ENCODE peak calls at places on chromosomes 4 and X, in four cellular contexts. B, M, I and L are unnamed samples.

GRCh38 chrX:134634691-134635090 is 23.6 kb downstream of the PLAC1 start:
- DNase-seq in I (no peak), B (no peak), M (no peak), L (no peak)

GRCh38 chr4:151459380-151459779 is 50.4 kb downstream of the FHIP1A start:
- DNase-seq in M (no peak), B (no peak), I (no peak), L (no peak)

GRCh38 chr4:14967982-14968381 is 34.3 kb upstream of the CPEB2 start:
- DNase-seq in I (no peak), M (no peak), B (no peak), L (no peak)

GRCh38 chrX:39633293-39633692 is 464.5 kb downstream of the BCOR start:
- DNase-seq in I (no peak), B (no peak), M (no peak), L (no peak)

GRCh38 chr4:163988391-163988790 is 493.9 kb downstream of the TMA16 start:
- DNase-seq in B (no peak), I (no peak), M (no peak), L (no peak)

GRCh38 chr4:69749771-69750170 is 10.6 kb downstream of the SULT1B1 start:
- DNase-seq in I (no peak), B (no peak), M (no peak), L (no peak)

GRCh38 chrX:68648960-68649359 is 1.5 kb downstream of the STARD8 start:
- DNase-seq in B (no peak), I (no peak), M (no peak), L (no peak)

GRCh38 chr4:815464-816146 is 10.3 kb downstream of the CPLX1 start:
- DNase-seq in B (no peak), I (no peak), M (no peak), L (no peak)

GRCh38 chrX:51459125-51459524 is 37.3 kb downstream of the NUDT11 start:
- DNase-seq in M (no peak), B (no peak), I (no peak), L (peak; percentile 3)

GRCh38 chrX:137428251-137428661 is 137.7 kb upstream of the ZIC3 start:
- DNase-seq in B (no peak), M (no peak), I (no peak), L (no peak)

GRCh38 chr4:153218961-153219360 is 14.7 kb downstream of the TRIM2 start:
- DNase-seq in M (no peak), I (no peak), B (no peak), L (no peak)

GRCh38 chr4:2330119-2331042 is 68.5 kb upstream of the MXD4 start:
- DNase-seq in I (no peak), B (no peak), M (peak; percentile 36), L (peak; percentile 1)

GRCh38 chr4:89196745-89197144 is 85.4 kb downstream of the TIGD2 start:
- DNase-seq in I (no peak), M (no peak), B (no peak), L (peak; percentile 63)

GRCh38 chr4:25131925-25132324 is 28.3 kb downstream of the SEPSECS start:
- DNase-seq in M (no peak), I (no peak), B (no peak), L (no peak)

GRCh38 chr4:120049732-120050494 is 16.7 kb downstream of the MAD2L1 start:
- DNase-seq in I (peak; percentile 57), M (peak; percentile 70), B (peak; percentile 73), L (peak; percentile 71)

GRCh38 chr4:80781436-80781835 is 249.1 kb upstream of the BMP3 start:
- DNase-seq in I (no peak), M (no peak), B (no peak), L (no peak)

GRCh38 chr4:182074842-182075241 is 168.4 kb upstream of the TENM3 start:
- DNase-seq in M (no peak), I (no peak), B (no peak), L (no peak)

GRCh38 chr4:143773998-143774898 is 73.8 kb upstream of the FREM3 start:
- DNase-seq in I (no peak), M (no peak), B (peak; percentile 36), L (peak; percentile 10)

GRCh38 chr4:128519163-128519810 is 231.7 kb upstream of the PGRMC2 start:
- DNase-seq in I (no peak), M (no peak), B (no peak), L (no peak)

GRCh38 chrX:67543818-67544217 is at the start of gene AR:
- DNase-seq in M (peak; percentile 44), B (no peak), I (no peak), L (no peak)

GRCh38 chr4:33924239-33924638 is 2320.1 kb downstream of the ARAP2 start:
- DNase-seq in M (no peak), B (no peak), I (no peak), L (no peak)